ENCODE peak calls at places on chromosomes 2 and 18, in nine cellular contexts. M, K, S, A, U, R, Y, C and P are unnamed samples.

GRCh38 chr2:18046558-18046957 is 168.1 kb downstream of the KCNS3 start:
- DNase-seq in M (peak), K (peak), S (no peak), A (no peak), U (no peak), R (no peak), Y (peak), C (no peak), P (no peak)

GRCh38 chr18:48997985-48998831 is 47.4 kb upstream of the SMAD7 start:
- DNase-seq in M (peak), K (peak), S (no peak), A (peak), U (no peak), R (peak), Y (peak), C (peak), P (no peak)

GRCh38 chr2:25309402-25309801 is 32.3 kb downstream of the DNMT3A start:
- DNase-seq in M (peak), K (peak), S (no peak), A (peak), U (no peak), R (peak), Y (no peak), C (no peak), P (peak)

GRCh38 chr2:37080231-37080630 is 3.9 kb downstream of the HEATR5B start:
- DNase-seq in M (peak), K (no peak), S (no peak), A (no peak), U (no peak), R (no peak), Y (no peak), C (no peak), P (no peak)

GRCh38 chr2:45932278-45932975 is 281.0 kb downstream of the PRKCE start:
- DNase-seq in M (peak), K (peak), S (no peak), A (no peak), U (no peak), R (no peak), Y (no peak), C (no peak), P (no peak)

GRCh38 chr18:3526421-3527354 is 76.7 kb downstream of the TGIF1 start:
- DNase-seq in M (peak), K (no peak), S (no peak), A (no peak), U (no peak), R (no peak), Y (peak), C (no peak), P (peak)

GRCh38 chr2:234496835-234497591 is at the start of gene ARL4C:
- DNase-seq in M (peak), K (peak), S (peak), A (peak), U (no peak), R (no peak), Y (no peak), C (peak), P (peak)

GRCh38 chr18:59966913-59967312 is 67.1 kb downstream of the PMAIP1 start:
- DNase-seq in M (no peak), K (no peak), S (no peak), A (no peak), U (no peak), R (no peak), Y (no peak), C (no peak), P (no peak)

GRCh38 chr2:67251741-67252140 is 145.4 kb upstream of the ETAA1 start:
- DNase-seq in M (no peak), K (no peak), S (no peak), A (no peak), U (no peak), R (no peak), Y (no peak), C (no peak), P (no peak)

GRCh38 chr2:84857566-84857965 is 23.3 kb downstream of the TRABD2A start:
- DNase-seq in M (no peak), K (no peak), S (no peak), A (no peak), U (no peak), R (no peak), Y (no peak), C (no peak), P (no peak)

GRCh38 chr2:43718530-43719124 is 42.4 kb upstream of the C1GALT1C1L start:
- DNase-seq in M (no peak), K (no peak), S (peak), A (no peak), U (no peak), R (no peak), Y (no peak), C (no peak), P (no peak)

GRCh38 chr2:37679072-37679695 is 7.7 kb upstream of the CDC42EP3 start:
- DNase-seq in M (no peak), K (no peak), S (no peak), A (no peak), U (no peak), R (no peak), Y (no peak), C (no peak), P (no peak)

GRCh38 chr2:48189552-48190228 is 283.4 kb upstream of the FBXO11 start:
- DNase-seq in M (no peak), K (no peak), S (no peak), A (no peak), U (no peak), R (no peak), Y (no peak), C (peak), P (no peak)

GRCh38 chr2:26605195-26605968 is 35.8 kb downstream of the CIB4 start:
- DNase-seq in M (peak), K (peak), S (no peak), A (peak), U (no peak), R (peak), Y (peak), C (no peak), P (peak)

GRCh38 chr2:127453392-127454171 is 35.4 kb downstream of the PROC start:
- DNase-seq in M (peak), K (peak), S (no peak), A (peak), U (no peak), R (no peak), Y (no peak), C (no peak), P (no peak)

GRCh38 chr2:133324150-133324561 is 244.1 kb downstream of the NCKAP5 start:
- DNase-seq in M (peak), K (peak), S (no peak), A (no peak), U (no peak), R (no peak), Y (peak), C (no peak), P (no peak)

GRCh38 chr2:142937347-142937746 is 59.9 kb downstream of the KYNU start:
- DNase-seq in M (no peak), K (peak), S (no peak), A (no peak), U (no peak), R (no peak), Y (no peak), C (no peak), P (no peak)

GRCh38 chr18:48330016-48330991 is 78.9 kb downstream of the ZBTB7C start:
- DNase-seq in M (peak), K (peak), S (no peak), A (no peak), U (no peak), R (peak), Y (peak), C (no peak), P (no peak)

GRCh38 chr2:23449831-23450331 is 64.9 kb downstream of the KLHL29 start:
- DNase-seq in M (no peak), K (no peak), S (no peak), A (no peak), U (no peak), R (no peak), Y (no peak), C (no peak), P (no peak)

GRCh38 chr2:231930601-231931281 is 4.5 kb upstream of the NPPC start:
- DNase-seq in M (peak), K (no peak), S (no peak), A (no peak), U (no peak), R (no peak), Y (no peak), C (no peak), P (no peak)

GRCh38 chr2:120526047-120526562 is 180.2 kb downstream of the INHBB start:
- DNase-seq in M (no peak), K (no peak), S (no peak), A (no peak), U (no peak), R (no peak), Y (no peak), C (no peak), P (no peak)

GRCh38 chr18:63253018-63253417 is 66.6 kb downstream of the BCL2 start:
- DNase-seq in M (no peak), K (no peak), S (no peak), A (no peak), U (no peak), R (no peak), Y (no peak), C (no peak), P (no peak)

GRCh38 chr2:9753665-9754531 is 89.4 kb upstream of the TAF1B start:
- DNase-seq in M (no peak), K (peak), S (no peak), A (no peak), U (no peak), R (no peak), Y (no peak), C (no peak), P (no peak)

GRCh38 chr2:239726091-239726591 is 299.0 kb downstream of the NDUFA10 start:
- DNase-seq in M (no peak), K (no peak), S (no peak), A (no peak), U (no peak), R (no peak), Y (no peak), C (no peak), P (no peak)

GRCh38 chr2:242088471-242089212 is 219.1 kb downstream of the RTP5 start:
- DNase-seq in M (peak), K (peak), S (peak), A (peak), U (peak), R (peak), Y (peak), C (peak), P (peak)

GRCh38 chr2:200168641-200169265 is 137.7 kb upstream of the SPATS2L start:
- DNase-seq in M (no peak), K (no peak), S (no peak), A (peak), U (no peak), R (no peak), Y (no peak), C (no peak), P (no peak)

GRCh38 chr2:238790877-238791276 is 57.0 kb upstream of the TWIST2 start:
- DNase-seq in M (no peak), K (no peak), S (no peak), A (no peak), U (no peak), R (no peak), Y (no peak), C (no peak), P (no peak)

GRCh38 chr2:58098254-58099096 is 51.9 kb downstream of the VRK2 start:
- DNase-seq in M (peak), K (peak), S (no peak), A (no peak), U (no peak), R (no peak), Y (no peak), C (no peak), P (no peak)

GRCh38 chr2:239916205-239917127 is 108.7 kb downstream of the NDUFA10 start:
- DNase-seq in M (no peak), K (no peak), S (no peak), A (no peak), U (peak), R (no peak), Y (no peak), C (no peak), P (no peak)

GRCh38 chr2:212926948-212927347 is 224.5 kb downstream of the IKZF2 start:
- DNase-seq in M (peak), K (no peak), S (no peak), A (no peak), U (no peak), R (no peak), Y (no peak), C (no peak), P (no peak)

GRCh38 chr2:71685073-71685848 is 231.9 kb downstream of the DYSF start:
- DNase-seq in M (no peak), K (no peak), S (no peak), A (no peak), U (no peak), R (no peak), Y (no peak), C (no peak), P (no peak)

GRCh38 chr2:35973132-35973736 is 382.3 kb upstream of the CRIM1 start:
- DNase-seq in M (peak), K (peak), S (no peak), A (peak), U (no peak), R (peak), Y (no peak), C (no peak), P (no peak)

GRCh38 chr18:69586581-69586980 is 185.9 kb downstream of the DOK6 start:
- DNase-seq in M (no peak), K (no peak), S (no peak), A (no peak), U (no peak), R (no peak), Y (no peak), C (no peak), P (no peak)

GRCh38 chr18:69584429-69584828 is 183.7 kb downstream of the DOK6 start:
- DNase-seq in M (no peak), K (no peak), S (no peak), A (no peak), U (no peak), R (no peak), Y (no peak), C (no peak), P (no peak)

GRCh38 chr18:69585696-69586095 is 185.0 kb downstream of the DOK6 start:
- DNase-seq in M (no peak), K (no peak), S (no peak), A (no peak), U (no peak), R (no peak), Y (no peak), C (no peak), P (no peak)

GRCh38 chr18:69590150-69590549 is 189.5 kb downstream of the DOK6 start:
- DNase-seq in M (no peak), K (peak), S (no peak), A (no peak), U (no peak), R (no peak), Y (no peak), C (no peak), P (no peak)

DNA sequence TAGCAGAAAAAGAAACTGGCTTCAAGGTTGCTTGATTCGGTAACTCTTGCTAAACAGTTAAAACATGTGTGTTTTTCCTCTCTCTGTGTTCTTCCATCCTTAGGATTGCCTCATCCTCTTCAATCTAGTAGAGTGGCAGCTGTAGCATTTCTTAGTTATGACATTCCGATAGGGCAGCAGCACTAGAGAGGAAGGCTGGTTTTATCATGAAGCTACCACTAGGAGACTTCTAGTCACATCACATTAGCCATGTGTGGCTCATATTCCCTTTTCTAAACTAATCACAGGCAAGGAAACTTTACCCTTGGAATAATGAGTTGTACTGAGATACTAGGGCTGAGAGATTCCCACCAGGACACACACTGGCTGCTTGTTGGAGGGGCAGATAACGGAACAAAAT is 187.6 kb downstream of the DOK6 start:
- DNase-seq in M (no peak), K (peak), S (no peak), A (no peak), U (no peak), R (no peak), Y (no peak), C (no peak), P (no peak)
- TF ChIP-seq CTCF in M (no peak), K (no peak), S (peak), A (no peak), U (no peak), R (no peak), Y (no peak), C (no peak), P (no peak)

GRCh38 chr2:105736145-105736544 is 8.6 kb upstream of the NCK2 start:
- DNase-seq in M (no peak), K (no peak), S (no peak), A (no peak), U (no peak), R (no peak), Y (no peak), C (no peak), P (no peak)
- TF ChIP-seq CTCF in M (no peak), K (no peak), S (no peak), A (no peak), U (no peak), R (no peak), Y (no peak), C (no peak), P (no peak)

DNA sequence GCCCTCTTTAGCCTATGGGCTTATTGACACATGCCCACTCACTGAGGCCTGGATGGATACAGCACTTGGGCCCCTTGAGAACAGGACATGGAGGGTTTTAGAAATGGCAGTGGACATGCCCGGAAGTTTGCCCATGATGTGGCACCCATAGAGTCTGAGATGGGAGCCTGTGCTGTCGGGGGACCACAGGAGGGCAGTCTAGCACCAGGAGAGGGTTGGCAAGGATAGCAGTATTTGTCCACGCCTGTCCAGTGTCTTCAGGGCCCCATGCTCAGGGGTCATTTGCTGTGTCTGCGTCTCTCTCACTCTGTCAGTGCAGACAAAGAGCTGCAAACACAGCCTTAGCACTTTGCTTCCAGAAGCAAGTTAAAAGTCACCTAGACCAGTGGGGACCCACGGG is 48.7 kb downstream of the IL1RL2 start:
- DNase-seq in M (peak), K (peak), S (no peak), A (peak), U (peak), R (no peak), Y (no peak), C (no peak), P (no peak)
- TF ChIP-seq CTCF in M (peak), K (peak), S (peak), A (no peak), U (no peak), R (no peak), Y (peak), C (peak), P (peak)

GRCh38 chr2:176944998-176945397 is 267.6 kb upstream of the HNRNPA3 start:
- DNase-seq in M (no peak), K (no peak), S (no peak), A (no peak), U (no peak), R (no peak), Y (no peak), C (no peak), P (no peak)
- TF ChIP-seq CTCF in M (no peak), K (no peak), S (no peak), A (no peak), U (no peak), R (no peak), Y (no peak), C (no peak), P (no peak)

GRCh38 chr2:110973275-110973674 is 147.4 kb upstream of the BCL2L11 start:
- DNase-seq in M (no peak), K (no peak), S (no peak), A (no peak), U (no peak), R (no peak), Y (no peak), C (peak), P (no peak)
- TF ChIP-seq CTCF in M (no peak), K (no peak), S (no peak), A (no peak), U (no peak), R (no peak), Y (no peak), C (no peak), P (no peak)

GRCh38 chr2:148935791-148936190 is 60.8 kb downstream of the KIF5C start:
- DNase-seq in M (no peak), K (no peak), S (no peak), A (no peak), U (no peak), R (no peak), Y (no peak), C (no peak), P (no peak)

GRCh38 chr2:148933456-148933855 is 58.4 kb downstream of the KIF5C start:
- DNase-seq in M (no peak), K (no peak), S (no peak), A (no peak), U (no peak), R (no peak), Y (no peak), C (no peak), P (no peak)

GRCh38 chr2:148939271-148939670 is 64.2 kb downstream of the KIF5C start:
- DNase-seq in M (no peak), K (no peak), S (no peak), A (no peak), U (no peak), R (no peak), Y (no peak), C (no peak), P (no peak)

GRCh38 chr2:148932536-148932935 is 57.5 kb downstream of the KIF5C start:
- DNase-seq in M (no peak), K (no peak), S (no peak), A (no peak), U (no peak), R (no peak), Y (no peak), C (no peak), P (no peak)

GRCh38 chr2:148936857-148937450 is 61.9 kb downstream of the KIF5C start:
- DNase-seq in M (no peak), K (peak), S (no peak), A (no peak), U (no peak), R (no peak), Y (no peak), C (no peak), P (no peak)
- TF ChIP-seq CTCF in M (no peak), K (no peak), S (no peak), A (no peak), U (no peak), R (no peak), Y (no peak), C (no peak), P (no peak)

GRCh38 chr2:222683805-222684204 is 12.3 kb downstream of the MOGAT1 start:
- DNase-seq in M (no peak), K (no peak), S (no peak), A (no peak), U (no peak), R (no peak), Y (no peak), C (no peak), P (no peak)
- TF ChIP-seq CTCF in M (no peak), K (no peak), S (no peak), A (no peak), U (no peak), R (no peak), Y (no peak), C (no peak), P (no peak)